ENCODE peak calls at places on chromosomes 13 and 19, in six cellular contexts. R, D, F, L, K and E are unnamed samples.

GRCh38 chr13:35349673-35350278 is 126.7 kb downstream of the MAB21L1 start:
- DNase-seq in R (peak; percentile 4), D (no peak), F (no peak), L (no peak), K (no peak), E (no peak)

GRCh38 chr19:46862974-46863632 is 2.3 kb downstream of the ARHGAP35 start:
- DNase-seq in R (no peak), D (no peak), F (no peak), L (no peak), K (no peak), E (no peak)

GRCh38 chr19:54439174-54439851 is 9.7 kb upstream of the LENG8 start:
- DNase-seq in R (no peak), D (peak; percentile 83), F (peak; percentile 63), L (no peak), K (peak; percentile 57), E (no peak)

GRCh38 chr13:86446311-86446710 is 647.1 kb upstream of the SLITRK6 start:
- DNase-seq in R (no peak), D (peak; percentile 66), F (no peak), L (no peak), K (no peak), E (no peak)

GRCh38 chr13:26653310-26653709 is 95.8 kb downstream of the WASF3 start:
- DNase-seq in R (no peak), D (no peak), F (no peak), L (no peak), K (no peak), E (no peak)

GRCh38 chr13:39362652-39363390 is 240.2 kb downstream of the LHFPL6 start:
- DNase-seq in R (no peak), D (no peak), F (no peak), L (no peak), K (no peak), E (no peak)

GRCh38 chr19:10352764-10353671 is 13.6 kb upstream of the ICAM3 start:
- DNase-seq in R (no peak), D (peak; percentile 98), F (no peak), L (no peak), K (peak; percentile 88), E (no peak)

GRCh38 chr13:96080676-96081075 is 9.2 kb upstream of the HS6ST3 start:
- DNase-seq in R (no peak), D (no peak), F (no peak), L (no peak), K (no peak), E (no peak)

GRCh38 chr13:96671073-96671472 is 323.2 kb downstream of the OXGR1 start:
- DNase-seq in R (no peak), D (no peak), F (no peak), L (no peak), K (no peak), E (no peak)

GRCh38 chr19:53945441-53945840 is 17.3 kb upstream of the CACNG8 start:
- DNase-seq in R (no peak), D (peak; percentile 73), F (peak; percentile 78), L (no peak), K (no peak), E (no peak)

GRCh38 chr19:46674416-46675178 is 13.6 kb upstream of the DACT3 start:
- DNase-seq in R (no peak), D (peak; percentile 94), F (peak; percentile 79), L (no peak), K (no peak), E (no peak)

GRCh38 chr13:109785892-109786450 is 412 bp downstream of the IRS2 start:
- DNase-seq in R (peak; percentile 19), D (no peak), F (peak; percentile 70), L (no peak), K (peak; percentile 62), E (peak; percentile 61)

GRCh38 chr13:98977568-98978270 is at the start of gene DOCK9:
- DNase-seq in R (peak; percentile 54), D (peak; percentile 63), F (no peak), L (no peak), K (peak; percentile 81), E (peak; percentile 60)

GRCh38 chr13:98976941-98977340 is 923 bp downstream of the DOCK9 start:
- DNase-seq in R (no peak), D (no peak), F (no peak), L (no peak), K (no peak), E (no peak)

GRCh38 chr13:98976338-98976737 is 1.5 kb downstream of the DOCK9 start:
- DNase-seq in R (no peak), D (no peak), F (no peak), L (no peak), K (no peak), E (no peak)

GRCh38 chr13:98979012-98979411 is 1.1 kb upstream of the DOCK9 start:
- DNase-seq in R (no peak), D (no peak), F (no peak), L (no peak), K (no peak), E (no peak)

GRCh38 chr13:98978280-98978679 is 416 bp upstream of the DOCK9 start:
- DNase-seq in R (peak; percentile 23), D (no peak), F (no peak), L (no peak), K (no peak), E (no peak)
- H3K4me1 ChIP-seq in R (peaks cover 53% of the 10 kb centered on the region), D (peaks cover 9% of the 10 kb centered on the region), F (peaks cover 31% of the 10 kb centered on the region), L (peaks cover 24% of the 10 kb centered on the region), K (peaks cover 44% of the 10 kb centered on the region), E (peaks cover 37% of the 10 kb centered on the region)

GRCh38 chr19:18594096-18594823 is 5.7 kb downstream of the REX1BD start:
- DNase-seq in R (peak; percentile 71), D (peak; percentile 83), F (peak; percentile 96), L (no peak), K (peak; percentile 87), E (peak; percentile 76)
- TF ChIP-seq CTCF in R (peak; percentile 88), D (peak; percentile 80), F (peak; percentile 75), L (peak; percentile 92), K (peak; percentile 49), E (peak; percentile 76)

DNA sequence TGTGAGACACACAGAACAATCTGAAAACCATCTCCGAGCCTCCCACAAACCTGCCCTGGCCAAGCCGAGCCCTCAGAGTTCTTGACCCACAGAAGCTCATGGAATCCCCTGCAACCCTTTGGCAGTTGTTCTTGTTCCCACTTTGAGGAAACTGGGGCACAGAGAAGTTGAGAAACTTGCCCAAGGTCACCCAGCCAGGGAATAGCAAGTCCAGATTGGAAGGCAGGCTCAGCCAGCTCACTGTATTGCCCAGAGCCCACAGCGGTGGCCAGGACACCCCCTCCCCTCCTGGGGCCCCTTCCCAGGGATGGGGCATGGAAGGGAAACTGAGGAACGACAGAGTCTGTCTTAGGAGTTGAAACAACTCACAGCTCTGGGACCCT is 1.8 kb downstream of the ZSWIM4 start:
- DNase-seq in R (no peak), D (no peak), F (no peak), L (no peak), K (no peak), E (no peak)
- H3K4me1 ChIP-seq in R (peaks cover 33% of the 10 kb centered on the region), D (no peaks in the 10 kb centered on the region), F (peaks cover 15% of the 10 kb centered on the region), L (peaks cover 38% of the 10 kb centered on the region), K (peaks cover 32% of the 10 kb centered on the region), E (peaks cover 32% of the 10 kb centered on the region)

GRCh38 chr13:101942535-101943157 is 459.2 kb downstream of the FGF14 start:
- DNase-seq in R (no peak), D (no peak), F (peak; percentile 53), L (no peak), K (no peak), E (no peak)
- TF ChIP-seq CTCF in R (no peak), D (no peak), F (no peak), L (no peak), K (peak; percentile 11), E (no peak)